ENCODE peak calls at places on chromosomes 5 and 9, in eight cellular contexts. B, C, K, L, Q, F, X and D are unnamed samples.

GRCh38 chr9:91458905-91459304 is 35.3 kb upstream of the NFIL3 start:
- DNase-seq in B (peak; percentile 5), F (no peak), X (no peak), Q (no peak), C (no peak), K (no peak), L (no peak), D (no peak)

GRCh38 chr9:95570150-95570549 is 53.4 kb upstream of the PTCH1 start:
- DNase-seq in K (no peak), F (no peak), L (no peak), B (no peak), C (no peak), Q (peak; percentile 39), X (peak; percentile 21), D (no peak)

GRCh38 chr5:144332265-144332664 is 161.6 kb downstream of the KCTD16 start:
- DNase-seq in Q (no peak), X (no peak), C (no peak), L (no peak), K (no peak), F (no peak), B (no peak), D (peak; percentile 5)

GRCh38 chr9:107612136-107612535 is 122.6 kb upstream of the KLF4 start:
- DNase-seq in B (no peak), F (no peak), X (peak; percentile 79), L (no peak), C (no peak), K (no peak), Q (no peak), D (no peak)

GRCh38 chr9:14140121-14140520 is 173.8 kb downstream of the NFIB start:
- DNase-seq in B (no peak), F (no peak), K (no peak), L (no peak), C (no peak), X (no peak), Q (no peak), D (no peak)

GRCh38 chr9:82961504-82962125 is 101.3 kb downstream of the RASEF start:
- DNase-seq in C (no peak), Q (peak; percentile 76), K (peak; percentile 83), L (peak; percentile 71), F (peak; percentile 45), X (peak; percentile 77), B (peak; percentile 73), D (peak; percentile 80)

GRCh38 chr5:52693279-52693678 is 94.4 kb upstream of the ITGA1 start:
- DNase-seq in Q (no peak), B (peak; percentile 30), F (peak; percentile 11), K (no peak), X (peak; percentile 59), L (peak; percentile 53), C (no peak), D (peak; percentile 53)

GRCh38 chr9:70868661-70869652 is 252.5 kb downstream of the TRPM3 start:
- DNase-seq in C (peak; percentile 74), K (no peak), F (no peak), X (peak; percentile 86), Q (peak; percentile 3), L (peak; percentile 21), B (no peak), D (no peak)

GRCh38 chr5:73039082-73039481 is 81.3 kb upstream of the TMEM171 start:
- DNase-seq in B (no peak), C (no peak), Q (no peak), L (no peak), X (peak; percentile 12), F (no peak), K (no peak), D (no peak)

GRCh38 chr5:33936004-33936380 is 194 bp upstream of the RXFP3 start:
- DNase-seq in X (peak; percentile 61), C (no peak), F (peak; percentile 83), Q (peak; percentile 46), B (no peak), K (peak; percentile 96), L (peak; percentile 4), D (peak; percentile 4)

GRCh38 chr9:128271112-128271511 is 4.7 kb downstream of the GOLGA2 start:
- DNase-seq in X (no peak), Q (no peak), L (peak; percentile 89), B (no peak), F (no peak), K (no peak), C (no peak), D (peak; percentile 66)

GRCh38 chr5:161546463-161547301 is at the start of gene GABRB2:
- DNase-seq in Q (no peak), B (peak; percentile 16), X (peak; percentile 35), F (peak; percentile 62), L (peak; percentile 25), K (peak; percentile 77), C (no peak), D (peak; percentile 32)

GRCh38 chr5:65871182-65871581 is 55.2 kb upstream of the ERBIN start:
- DNase-seq in F (no peak), L (peak; percentile 85), X (peak; percentile 38), C (no peak), K (no peak), B (no peak), Q (peak; percentile 53), D (no peak)

GRCh38 chr9:3746296-3747275 is 220.8 kb upstream of the RFX3 start:
- DNase-seq in B (no peak), L (peak; percentile 95), X (peak; percentile 80), F (no peak), K (no peak), C (no peak), Q (peak; percentile 46), D (no peak)

GRCh38 chr9:88272986-88273385 is 115.3 kb upstream of the SPIN1 start:
- DNase-seq in F (no peak), X (no peak), B (no peak), C (no peak), L (no peak), K (no peak), Q (no peak), D (no peak)
- TF ChIP-seq CTCF in F (no peak), X (no peak), B (no peak), C (no peak), L (no peak), K (no peak), Q (peak; percentile 5), D (no peak)

GRCh38 chr9:109456811-109457210 is 41.3 kb downstream of the PTPN3 start:
- DNase-seq in L (peak; percentile 38), B (no peak), K (no peak), X (no peak), Q (no peak), F (no peak), C (no peak), D (no peak)

GRCh38 chr9:109460576-109460975 is 37.5 kb downstream of the PTPN3 start:
- DNase-seq in C (no peak), B (no peak), L (no peak), F (no peak), X (no peak), K (no peak), Q (no peak), D (no peak)

GRCh38 chr9:109455861-109456260 is 42.2 kb downstream of the PTPN3 start:
- DNase-seq in B (no peak), K (no peak), L (no peak), F (no peak), X (no peak), Q (no peak), C (no peak), D (no peak)

GRCh38 chr9:109459423-109459822 is 38.7 kb downstream of the PTPN3 start:
- DNase-seq in X (no peak), B (no peak), F (no peak), K (no peak), L (no peak), C (no peak), Q (no peak), D (no peak)

GRCh38 chr9:109458453-109459211 is 39.5 kb downstream of the PTPN3 start:
- DNase-seq in K (no peak), B (no peak), F (no peak), C (no peak), X (no peak), Q (no peak), L (no peak), D (no peak)
- TF ChIP-seq CTCF in K (no peak), B (no peak), F (no peak), C (no peak), X (no peak), Q (no peak), L (no peak), D (no peak)

GRCh38 chr5:145856285-145856818 is 16.5 kb downstream of the GRXCR2 start:
- DNase-seq in L (no peak), Q (peak; percentile 82), X (peak; percentile 36), K (peak; percentile 56), C (no peak), F (no peak), B (peak; percentile 30), D (peak; percentile 54)
- TF ChIP-seq CTCF in L (no peak), Q (peak; percentile 19), X (peak; percentile 29), K (no peak), C (no peak), F (no peak), B (no peak), D (no peak)

DNA sequence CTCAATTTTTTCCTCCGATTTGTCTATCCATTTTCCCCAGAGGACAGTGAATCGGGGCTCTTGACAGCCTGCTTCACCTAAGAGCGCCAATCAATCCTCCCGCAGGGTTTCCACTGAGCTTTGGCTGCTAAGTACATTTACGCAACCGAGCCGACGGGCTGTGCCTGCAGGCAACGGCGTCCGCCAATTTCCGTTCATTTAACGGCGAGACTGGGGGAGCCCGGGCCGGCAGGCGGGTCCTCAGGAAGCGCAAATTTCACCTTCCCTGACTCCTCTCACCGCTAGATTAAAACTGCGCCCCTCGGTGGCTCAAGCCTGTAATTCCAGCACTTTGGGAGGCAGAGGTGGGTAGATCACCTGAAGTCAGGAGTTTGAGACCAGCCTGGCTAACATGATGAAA is 2.7 kb upstream of the NXNL2 start:
- DNase-seq in B (no peak), C (no peak), F (no peak), L (peak; percentile 29), X (peak; percentile 59), K (peak; percentile 58), Q (peak; percentile 22), D (no peak)
- TF ChIP-seq CTCF in B (peak; percentile 23), C (no peak), F (no peak), L (no peak), X (no peak), K (no peak), Q (peak; percentile 25), D (no peak)

GRCh38 chr5:177555665-177556064 is 1.3 kb upstream of the FAM193B start:
- DNase-seq in B (no peak), L (no peak), Q (no peak), F (no peak), X (no peak), C (no peak), K (no peak), D (no peak)
- TF ChIP-seq CTCF in B (no peak), L (no peak), Q (no peak), F (no peak), X (no peak), C (no peak), K (no peak), D (no peak)

GRCh38 chr9:100499866-100500265 is 26.9 kb downstream of the TMEFF1 start:
- DNase-seq in L (no peak), X (no peak), Q (no peak), B (no peak), C (no peak), F (no peak), K (no peak), D (no peak)

GRCh38 chr9:100511205-100511604 is 38.3 kb downstream of the TMEFF1 start:
- DNase-seq in K (no peak), F (no peak), X (no peak), C (no peak), Q (no peak), L (no peak), B (no peak), D (no peak)

GRCh38 chr9:100505564-100506159 is 32.7 kb downstream of the TMEFF1 start:
- DNase-seq in C (no peak), L (peak; percentile 54), B (peak; percentile 67), K (peak; percentile 60), X (peak; percentile 64), F (peak; percentile 37), Q (peak; percentile 78), D (peak; percentile 81)
- TF ChIP-seq CTCF in C (peak; percentile 15), L (peak; percentile 64), B (peak; percentile 80), K (peak; percentile 46), X (peak; percentile 75), F (peak; percentile 83), Q (peak; percentile 83), D (peak; percentile 45)